ENCODE peak calls at places on chromosomes 12 and 14, in six cellular contexts. S is upper lobe of right lung; W is kidney epithelial cell; Y is A673; U is CD4-positive, alpha-beta memory T cell; I is neuronal stem cell. M is an unnamed sample.
A peak's percentile ranks its signal among the peaks of the same experiment; 100 is the strongest.

GRCh38 chr12:68871899-68872298 is 61.1 kb downstream of the CPM start:
- DNase-seq in I (no peak), W (no peak), Y (peak; percentile 40), S (no peak), U (no peak), M (no peak)

GRCh38 chr12:80101126-80101525 is 1.8 kb downstream of the OTOGL start:
- DNase-seq in S (no peak), U (no peak), I (no peak), Y (peak; percentile 21), W (no peak), M (no peak)

GRCh38 chr14:68507544-68508081 is 285.3 kb downstream of the ZFP36L1 start:
- DNase-seq in U (peak; percentile 49), W (no peak), S (no peak), Y (no peak), I (no peak), M (no peak)

GRCh38 chr12:18250313-18250916 is 10.9 kb upstream of the PIK3C2G start:
- DNase-seq in U (no peak), I (peak; percentile 59), Y (peak; percentile 79), W (peak; percentile 26), S (no peak), M (peak; percentile 30)

GRCh38 chr12:98253207-98253606 is 262.2 kb upstream of the TMPO start:
- DNase-seq in U (no peak), W (no peak), I (no peak), Y (no peak), S (no peak), M (no peak)

GRCh38 chr14:54108481-54109471 is 152.2 kb upstream of the BMP4 start:
- DNase-seq in S (no peak), U (no peak), I (no peak), Y (no peak), W (peak; percentile 49), M (no peak)

GRCh38 chr12:61566183-61566582 is 694.0 kb upstream of the USP15 start:
- DNase-seq in I (no peak), W (no peak), U (no peak), S (no peak), Y (no peak), M (no peak)

GRCh38 chr12:47754881-47755280 is 3.8 kb downstream of the RAPGEF3 start:
- DNase-seq in S (peak; percentile 88), W (no peak), Y (no peak), I (no peak), U (no peak), M (no peak)

GRCh38 chr12:91381309-91381804 is 198.7 kb upstream of the DCN start:
- DNase-seq in I (peak; percentile 84), U (no peak), S (no peak), Y (peak; percentile 83), W (peak; percentile 91), M (peak; percentile 83)

GRCh38 chr12:54409267-54409666 is 9.8 kb downstream of the ITGA5 start:
- DNase-seq in I (no peak), U (no peak), W (no peak), S (no peak), Y (no peak), M (no peak)

GRCh38 chr12:109192358-109192757 is 76.0 kb downstream of the ACACB start:
- DNase-seq in W (peak; percentile 19), I (no peak), U (no peak), S (no peak), Y (no peak), M (no peak)
- H3K36me3 ChIP-seq in W (no peaks in the 10 kb centered on the region), I (peaks cover 2% of the 10 kb centered on the region), U (peaks cover 7% of the 10 kb centered on the region), S (peaks cover 83% of the 10 kb centered on the region), Y (no peaks in the 10 kb centered on the region), M (no peaks in the 10 kb centered on the region)

GRCh38 chr12:57479043-57479375 is 657 bp downstream of the ARHGAP9 start:
- DNase-seq in W (no peak), Y (no peak), U (no peak), I (no peak), S (no peak), M (no peak)

GRCh38 chr12:57477710-57478681 is 1.7 kb downstream of the ARHGAP9 start:
- DNase-seq in I (no peak), S (no peak), U (peak; percentile 58), W (no peak), Y (no peak), M (no peak)

GRCh38 chr12:57476162-57476992 is 3.3 kb downstream of the ARHGAP9 start:
- DNase-seq in Y (no peak), W (no peak), U (peak; percentile 68), I (no peak), S (peak; percentile 78), M (no peak)

GRCh38 chr12:57475271-57476161 is 4.2 kb downstream of the ARHGAP9 start:
- DNase-seq in Y (no peak), U (no peak), I (no peak), W (no peak), S (peak; percentile 71), M (peak; percentile 34)

DNA sequence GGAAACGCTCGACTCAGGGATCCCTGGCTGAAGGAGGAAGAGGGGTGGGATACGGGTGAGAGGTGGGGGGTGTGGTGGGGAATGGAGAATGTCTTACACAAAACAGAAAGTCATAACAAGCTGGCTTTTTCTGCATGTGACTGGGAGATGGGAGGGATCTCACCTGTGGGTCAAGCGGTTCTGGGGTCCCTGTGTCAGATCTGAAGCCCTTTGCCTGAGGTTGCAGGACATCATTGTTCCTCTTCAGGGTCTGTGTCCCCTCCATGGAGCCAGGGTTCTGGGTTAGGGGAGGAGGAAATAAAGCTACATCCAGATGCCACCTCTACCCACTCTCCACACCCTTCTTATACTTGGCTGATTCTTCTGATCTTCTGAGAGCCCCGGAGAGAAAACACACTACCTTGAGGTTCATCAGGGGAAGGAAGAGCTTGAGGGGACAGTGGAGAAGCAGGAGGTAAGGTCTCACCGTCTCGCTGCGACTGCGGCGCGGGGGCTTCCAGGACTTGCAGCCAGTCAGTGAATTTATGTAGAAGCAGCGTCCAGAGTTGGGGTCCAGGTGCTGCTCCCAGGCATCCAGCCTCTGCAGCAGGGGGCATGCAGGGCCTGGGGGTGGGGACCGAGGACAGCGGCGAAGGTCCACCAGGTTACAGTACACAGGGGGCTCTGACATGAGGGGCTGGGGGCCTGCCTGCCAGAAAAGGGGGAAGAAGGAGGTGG is 2.5 kb downstream of the ARHGAP9 start:
- DNase-seq in Y (no peak), I (no peak), S (no peak), W (no peak), U (peak; percentile 44), M (no peak)
- H3K4me3 ChIP-seq in Y (no peak overlapping the region), I (no peak overlapping the region), S (peak overlapping the region; percentile 46), W (no peak overlapping the region), U (peak overlapping the region; percentile 97), M (no peak overlapping the region)

DNA sequence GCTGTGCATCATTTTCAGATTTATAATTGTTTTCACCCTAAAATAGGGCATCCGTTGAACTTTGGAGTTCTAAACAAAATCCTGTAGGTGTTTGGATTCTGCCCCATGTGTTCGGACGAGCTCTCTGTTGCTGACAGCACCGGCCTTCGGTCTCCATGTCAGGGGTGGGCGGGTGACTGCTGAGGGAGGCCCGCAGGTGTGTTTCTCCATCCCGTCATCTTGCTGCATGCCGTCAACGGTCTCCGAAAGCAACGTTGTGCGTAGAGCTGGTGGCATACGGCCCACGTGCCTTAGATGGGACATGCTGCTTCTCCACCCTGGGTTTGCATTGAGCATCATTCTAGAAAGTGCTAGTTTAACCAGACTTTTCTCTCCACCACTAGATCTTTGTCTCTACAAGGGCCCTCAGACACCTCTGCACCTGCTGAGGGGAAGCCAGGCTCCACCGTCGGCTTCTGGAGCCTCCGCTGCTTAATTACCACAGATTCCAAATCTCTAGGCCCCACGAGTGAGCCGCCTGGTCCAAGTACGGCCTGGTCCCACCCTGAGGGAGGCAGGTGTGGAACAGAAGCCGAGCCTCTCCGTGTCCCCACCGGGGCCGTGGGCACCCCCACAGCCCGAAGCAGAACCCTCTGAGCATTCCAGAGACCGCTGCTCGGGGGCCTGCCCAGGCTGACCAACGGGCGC is 15.7 kb upstream of the AMN start:
- DNase-seq in U (no peak), I (no peak), S (peak; percentile 53), Y (no peak), W (no peak), M (no peak)
- H3K36me3 ChIP-seq in U (peaks cover 19% of the 10 kb centered on the region), I (peaks cover 15% of the 10 kb centered on the region), S (peaks cover 38% of the 10 kb centered on the region), Y (peaks cover 10% of the 10 kb centered on the region), W (no peaks in the 10 kb centered on the region), M (peaks cover 12% of the 10 kb centered on the region)

GRCh38 chr12:56078427-56078826 is 1.5 kb upstream of the ERBB3 start:
- DNase-seq in Y (no peak), W (no peak), I (no peak), U (no peak), S (no peak), M (no peak)
- H3K4me3 ChIP-seq in Y (no peak overlapping the region), W (no peak overlapping the region), I (no peak overlapping the region), U (no peak overlapping the region), S (no peak overlapping the region), M (no peak overlapping the region)

DNA sequence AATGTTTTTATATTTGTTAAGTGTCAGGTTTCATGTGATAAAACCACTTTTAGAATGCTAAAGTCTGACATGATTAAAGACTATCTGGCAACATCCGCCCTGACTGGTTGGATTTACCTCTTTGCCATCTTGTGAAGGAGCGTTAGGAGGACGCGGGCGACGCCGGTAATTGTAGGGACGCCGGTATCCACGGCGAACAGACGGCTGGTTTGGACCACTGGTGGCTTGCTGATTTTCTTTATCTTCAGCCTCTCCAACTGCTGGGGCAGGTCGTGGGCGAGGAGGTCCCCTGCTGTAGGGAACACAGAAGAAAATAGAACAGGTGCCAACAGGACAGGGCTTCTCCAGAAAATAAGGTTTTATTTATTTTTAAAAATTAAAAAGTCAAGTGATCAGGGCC is 21.3 kb downstream of the YBX3 start:
- DNase-seq in I (no peak), W (no peak), Y (no peak), U (no peak), S (no peak), M (no peak)
- H3K36me3 ChIP-seq in I (peaks cover 27% of the 10 kb centered on the region), W (no peaks in the 10 kb centered on the region), Y (peaks cover 84% of the 10 kb centered on the region), U (no peaks in the 10 kb centered on the region), S (peaks cover 95% of the 10 kb centered on the region), M (no peaks in the 10 kb centered on the region)

GRCh38 chr14:39177168-39177545 is 2.1 kb downstream of the PNN start:
- DNase-seq in U (no peak), W (no peak), Y (no peak), S (no peak), I (no peak), M (no peak)
- H3K4me3 ChIP-seq in U (no peak overlapping the region), W (no peak overlapping the region), Y (no peak overlapping the region), S (peak overlapping the region; percentile 75), I (no peak overlapping the region), M (no peak overlapping the region)

DNA sequence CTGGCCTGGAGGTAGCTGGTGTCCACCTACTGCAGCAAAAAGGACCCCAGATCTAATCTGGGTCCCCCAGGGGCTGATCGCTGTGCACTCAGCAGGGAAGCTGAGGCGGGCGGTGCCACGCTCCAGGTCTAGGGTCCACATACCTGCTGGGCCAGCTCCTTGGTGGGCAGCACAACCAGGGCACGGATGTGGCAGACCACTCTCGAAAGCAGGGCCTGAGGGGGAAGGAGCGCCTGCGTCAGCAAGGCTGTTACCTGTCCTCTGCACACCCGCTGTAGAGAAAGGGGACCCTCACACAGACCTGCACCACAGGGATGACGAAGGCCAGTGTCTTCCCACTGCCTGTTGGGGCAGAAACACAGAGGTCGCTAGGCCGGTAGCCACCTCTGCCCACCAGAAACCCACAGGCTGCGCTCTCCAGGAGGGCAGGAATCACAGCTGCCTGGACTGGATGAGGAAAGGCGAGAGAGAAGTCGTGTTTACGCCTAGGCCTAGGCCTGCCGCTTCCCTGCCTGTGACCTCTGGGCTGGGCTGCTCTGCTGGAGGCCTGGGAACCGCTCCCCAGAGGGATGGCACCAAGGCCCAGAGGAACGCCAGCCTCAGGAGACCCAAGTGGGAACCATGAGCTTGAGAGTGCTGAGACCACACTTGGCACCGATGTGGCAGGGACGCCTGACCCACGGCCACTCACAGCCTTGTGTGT is 2.0 kb downstream of the DDX51 start:
- DNase-seq in U (no peak), I (no peak), W (no peak), Y (no peak), S (peak; percentile 64), M (no peak)
- H3K36me3 ChIP-seq in U (peaks cover 33% of the 10 kb centered on the region), I (peaks cover 39% of the 10 kb centered on the region), W (no peaks in the 10 kb centered on the region), Y (peaks cover 29% of the 10 kb centered on the region), S (peaks cover 41% of the 10 kb centered on the region), M (peaks cover 41% of the 10 kb centered on the region)